ENCODE peak calls at places on chromosomes 7 and 10, in nine cellular contexts. T, Y, J, W, V, P, U, B and L are unnamed samples.

GRCh38 chr10:83983578-83984255 is 155.6 kb upstream of the GHITM start:
- DNase-seq in T (no peak), Y (no peak), J (peak; percentile 36), W (no peak), V (no peak), P (no peak), U (no peak), B (peak; percentile 10), L (no peak)

GRCh38 chr7:4785371-4785770 is 9.9 kb downstream of the AP5Z1 start:
- DNase-seq in T (no peak), Y (no peak), J (no peak), W (no peak), V (no peak), P (no peak), U (no peak), B (no peak), L (no peak)

GRCh38 chr7:129949292-129950133 is 3.2 kb downstream of the UBE2H start:
- DNase-seq in T (no peak), Y (no peak), J (peak; percentile 84), W (no peak), V (peak; percentile 88), P (peak; percentile 39), U (no peak), B (peak; percentile 58), L (peak; percentile 47)

GRCh38 chr7:41584746-41585145 is 118.1 kb downstream of the INHBA start:
- DNase-seq in T (no peak), Y (no peak), J (no peak), W (no peak), V (no peak), P (no peak), U (no peak), B (no peak), L (no peak)

GRCh38 chr7:28411876-28412662 is at the start of gene CREB5:
- DNase-seq in T (no peak), Y (no peak), J (no peak), W (no peak), V (no peak), P (peak; percentile 81), U (no peak), B (no peak), L (no peak)

GRCh38 chr10:16116404-16117304 is 256.3 kb upstream of the MINDY3 start:
- DNase-seq in T (no peak), Y (no peak), J (peak; percentile 25), W (no peak), V (no peak), P (no peak), U (no peak), B (peak; percentile 1), L (no peak)

GRCh38 chr10:19651549-19651948 is 164.7 kb upstream of the PLXDC2 start:
- DNase-seq in T (no peak), Y (no peak), J (no peak), W (no peak), V (peak; percentile 90), P (no peak), U (no peak), B (peak; percentile 82), L (peak; percentile 87)

GRCh38 chr7:105296491-105296890 is 92.2 kb downstream of the SRPK2 start:
- DNase-seq in T (no peak), Y (no peak), J (no peak), W (no peak), V (no peak), P (no peak), U (no peak), B (no peak), L (no peak)

GRCh38 chr7:93980744-93981479 is 23.2 kb downstream of the BET1 start:
- DNase-seq in T (no peak), Y (no peak), J (no peak), W (no peak), V (no peak), P (no peak), U (no peak), B (no peak), L (no peak)

GRCh38 chr7:44309271-44310091 is 15.9 kb downstream of the CAMK2B start:
- DNase-seq in T (peak; percentile 79), Y (peak; percentile 71), J (no peak), W (peak; percentile 33), V (peak; percentile 4), P (no peak), U (peak; percentile 77), B (peak; percentile 11), L (no peak)

GRCh38 chr10:20007426-20007825 is 191.2 kb downstream of the PLXDC2 start:
- DNase-seq in T (no peak), Y (no peak), J (no peak), W (no peak), V (no peak), P (no peak), U (no peak), B (no peak), L (no peak)

GRCh38 chr10:72819053-72819452 is 74.5 kb upstream of the OIT3 start:
- DNase-seq in T (no peak), Y (no peak), J (no peak), W (no peak), V (no peak), P (no peak), U (no peak), B (no peak), L (no peak)

GRCh38 chr7:55156919-55157318 is 138.1 kb downstream of the EGFR start:
- DNase-seq in T (no peak), Y (no peak), J (no peak), W (no peak), V (no peak), P (no peak), U (no peak), B (no peak), L (no peak)

GRCh38 chr10:127151981-127152699 is 44.3 kb downstream of the INSYN2A start:
- DNase-seq in T (no peak), Y (no peak), J (no peak), W (no peak), V (no peak), P (no peak), U (no peak), B (no peak), L (no peak)

GRCh38 chr7:55244346-55244745 is 120.8 kb upstream of the LANCL2 start:
- DNase-seq in T (no peak), Y (no peak), J (no peak), W (no peak), V (no peak), P (no peak), U (no peak), B (no peak), L (no peak)

GRCh38 chr7:118104812-118105441 is 79.0 kb upstream of the LSM8 start:
- DNase-seq in T (no peak), Y (no peak), J (peak; percentile 58), W (no peak), V (no peak), P (peak; percentile 67), U (no peak), B (no peak), L (no peak)

GRCh38 chr10:118430190-118430589 is 88.1 kb upstream of the FAM204A start:
- DNase-seq in T (no peak), Y (no peak), J (no peak), W (no peak), V (no peak), P (no peak), U (no peak), B (no peak), L (no peak)

GRCh38 chr7:105454921-105455320 is 66.2 kb upstream of the SRPK2 start:
- DNase-seq in T (no peak), Y (no peak), J (no peak), W (no peak), V (no peak), P (no peak), U (no peak), B (no peak), L (no peak)

GRCh38 chr10:38600696-38601095 is 506.6 kb downstream of the ZNF37A start:
- DNase-seq in T (no peak), Y (no peak), J (no peak), W (no peak), V (no peak), P (no peak), U (no peak), B (no peak), L (no peak)

GRCh38 chr10:126247454-126247975 is 140.8 kb downstream of the ADAM12 start:
- DNase-seq in T (peak; percentile 85), Y (no peak), J (no peak), W (no peak), V (peak; percentile 99), P (no peak), U (no peak), B (peak; percentile 99), L (peak; percentile 93)

GRCh38 chr7:144011458-144012230 is 11.5 kb downstream of the OR6B1 start:
- DNase-seq in T (no peak), Y (no peak), J (peak; percentile 74), W (no peak), V (no peak), P (no peak), U (no peak), B (peak; percentile 18), L (no peak)

GRCh38 chr10:89310092-89310886 is 8.4 kb downstream of the IFIT2 start:
- DNase-seq in T (no peak), Y (no peak), J (no peak), W (no peak), V (no peak), P (no peak), U (no peak), B (no peak), L (no peak)

GRCh38 chr10:58733436-58733835 is 220.8 kb downstream of the BICC1 start:
- DNase-seq in T (no peak), Y (no peak), J (no peak), W (no peak), V (no peak), P (no peak), U (no peak), B (no peak), L (no peak)